ENCODE peak calls at places on chromosomes 12 and 14, in eight cellular contexts. A, U, D, I, S, Y, Q and C are unnamed samples.

GRCh38 chr12:93111791-93112208 is 182.7 kb upstream of the EEA1 start:
- DNase-seq in A (no peak), U (no peak), D (no peak), I (no peak), S (no peak), Y (no peak), Q (no peak), C (peak; percentile 35)

GRCh38 chr14:24395609-24396580 is 2.9 kb upstream of the NYNRIN start:
- DNase-seq in A (no peak), U (no peak), D (no peak), I (no peak), S (no peak), Y (no peak), Q (no peak), C (no peak)

GRCh38 chr14:103057028-103057371 is 349 bp downstream of the CDC42BPB start:
- DNase-seq in A (no peak), U (no peak), D (no peak), I (no peak), S (no peak), Y (no peak), Q (no peak), C (no peak)

GRCh38 chr14:102200690-102201368 is 61.1 kb downstream of the WDR20 start:
- DNase-seq in A (no peak), U (no peak), D (no peak), I (no peak), S (no peak), Y (no peak), Q (no peak), C (no peak)

GRCh38 chr12:63354919-63355318 is 203.9 kb upstream of the AVPR1A start:
- DNase-seq in A (no peak), U (no peak), D (no peak), I (no peak), S (no peak), Y (no peak), Q (no peak), C (no peak)

GRCh38 chr12:1384910-1385309 is 209.5 kb downstream of the FBXL14 start:
- DNase-seq in A (no peak), U (no peak), D (no peak), I (no peak), S (no peak), Y (no peak), Q (no peak), C (no peak)

GRCh38 chr12:24770334-24770733 is 178.6 kb downstream of the BCAT1 start:
- DNase-seq in A (no peak), U (no peak), D (no peak), I (no peak), S (no peak), Y (no peak), Q (no peak), C (no peak)

GRCh38 chr12:96395236-96395635 is 5.0 kb downstream of the CDK17 start:
- DNase-seq in A (no peak), U (no peak), D (no peak), I (no peak), S (no peak), Y (no peak), Q (no peak), C (no peak)

GRCh38 chr14:72549848-72550247 is 344.1 kb downstream of the DPF3 start:
- DNase-seq in A (no peak), U (no peak), D (no peak), I (no peak), S (no peak), Y (no peak), Q (no peak), C (no peak)

GRCh38 chr14:55838529-55839052 is 258.6 kb downstream of the KTN1 start:
- DNase-seq in A (no peak), U (no peak), D (no peak), I (no peak), S (no peak), Y (no peak), Q (no peak), C (no peak)

GRCh38 chr14:68622856-68623255 is 170.0 kb downstream of the ZFP36L1 start:
- DNase-seq in A (no peak), U (no peak), D (no peak), I (no peak), S (no peak), Y (peak; percentile 24), Q (no peak), C (no peak)

GRCh38 chr14:29814153-29815057 is 113.2 kb downstream of the PRKD1 start:
- DNase-seq in A (no peak), U (no peak), D (no peak), I (no peak), S (no peak), Y (no peak), Q (no peak), C (no peak)

GRCh38 chr14:55912344-55912743 is 205.9 kb upstream of the PELI2 start:
- DNase-seq in A (no peak), U (no peak), D (no peak), I (no peak), S (no peak), Y (no peak), Q (no peak), C (no peak)

GRCh38 chr12:88084210-88084609 is 55.0 kb upstream of the C12orf50 start:
- DNase-seq in A (no peak), U (no peak), D (no peak), I (no peak), S (no peak), Y (no peak), Q (no peak), C (no peak)

GRCh38 chr12:25052191-25053020 is 103.5 kb upstream of the BCAT1 start:
- DNase-seq in A (no peak), U (peak; percentile 20), D (no peak), I (peak; percentile 31), S (no peak), Y (no peak), Q (peak; percentile 39), C (no peak)

GRCh38 chr12:102776041-102776440 is 141.0 kb downstream of the PAH start:
- DNase-seq in A (no peak), U (no peak), D (no peak), I (no peak), S (no peak), Y (no peak), Q (no peak), C (no peak)

GRCh38 chr12:58393152-58393551 is 451.8 kb downstream of the ATP23 start:
- DNase-seq in A (peak; percentile 10), U (no peak), D (peak; percentile 22), I (no peak), S (no peak), Y (no peak), Q (no peak), C (peak; percentile 79)

GRCh38 chr12:81942588-81942987 is 183.4 kb upstream of the PPFIA2 start:
- DNase-seq in A (no peak), U (no peak), D (no peak), I (no peak), S (no peak), Y (no peak), Q (no peak), C (no peak)

GRCh38 chr12:125053821-125054220 is 11.4 kb upstream of the AACS start:
- DNase-seq in A (no peak), U (no peak), D (no peak), I (no peak), S (no peak), Y (no peak), Q (no peak), C (no peak)

GRCh38 chr12:23083267-23083666 is 458.3 kb downstream of the ETNK1 start:
- DNase-seq in A (no peak), U (no peak), D (peak; percentile 38), I (no peak), S (no peak), Y (no peak), Q (no peak), C (no peak)

GRCh38 chr12:48927261-48927660 is 2.0 kb upstream of the FKBP11 start:
- DNase-seq in A (no peak), U (no peak), D (no peak), I (no peak), S (no peak), Y (no peak), Q (no peak), C (no peak)

GRCh38 chr12:108905725-108906124 is 25.8 kb downstream of the DAO start:
- DNase-seq in A (no peak), U (no peak), D (no peak), I (no peak), S (no peak), Y (no peak), Q (no peak), C (no peak)

GRCh38 chr12:63302269-63302940 is 151.4 kb upstream of the AVPR1A start:
- DNase-seq in A (no peak), U (no peak), D (no peak), I (no peak), S (no peak), Y (no peak), Q (no peak), C (no peak)

GRCh38 chr12:78732481-78732880 is 132.1 kb upstream of the SYT1 start:
- DNase-seq in A (no peak), U (no peak), D (no peak), I (no peak), S (no peak), Y (no peak), Q (no peak), C (no peak)

GRCh38 chr12:66149702-66150398 is 19.3 kb upstream of the LLPH start:
- DNase-seq in A (no peak), U (no peak), D (no peak), I (no peak), S (no peak), Y (no peak), Q (no peak), C (no peak)

GRCh38 chr12:61870658-61871559 is 389.3 kb upstream of the USP15 start:
- DNase-seq in A (no peak), U (no peak), D (no peak), I (no peak), S (no peak), Y (no peak), Q (no peak), C (no peak)

GRCh38 chr12:52044284-52044983 is 6.8 kb upstream of the NR4A1 start:
- DNase-seq in A (no peak), U (no peak), D (no peak), I (no peak), S (no peak), Y (no peak), Q (no peak), C (no peak)

GRCh38 chr12:56315256-56315625 is 547 bp downstream of the CNPY2 start:
- DNase-seq in A (no peak), U (no peak), D (no peak), I (no peak), S (no peak), Y (no peak), Q (no peak), C (peak; percentile 5)